ENCODE peak calls at places on chromosomes 2 and 18, in ten cellular contexts. C is activated T-cell treated with anti-CD3 and anti-CD28 coated beads, Interleukin-2, amount 50 U/mL, for 4 hours; G is pancreas; R is SK-N-SH treated with all-trans-retinoic acid at 6 μM for 48 hours; A is heart right ventricle; Z is naive thymus-derived CD8-positive, alpha-beta T cell; B is activated naive CD8-positive, alpha-beta T cell treated with anti-CD3 and anti-CD28 coated beads, Interleukin-2, amount 50 U/mL, for 24 hours; T is activated CD8-positive, alpha-beta memory T cell treated with anti-CD3 and anti-CD28 coated beads, Interleukin-2, amount 10 ng/mL, durations not matched to agents 7 days and 5 days; P is stimulated activated naive B cell treated with anti-CD40 and anti-IgM and Interleukin-4, amounts not matched to agents 10 μg/mL and 1 μg/mL and 100 μg/mL, for 72 hours; M is IMR-90. V is an unnamed sample.

GRCh38 chr18:46215902-46216723 is 111.9 kb downstream of the HAUS1 start:
- ATAC-seq in C (no peak), G (no peak), R (no peak), A (peak; percentile 66), Z (no peak), B (no peak), T (no peak), P (no peak), M (no peak), V (peak; percentile 73)

GRCh38 chr2:589551-589950 is 87.7 kb downstream of the TMEM18 start:
- ATAC-seq in C (no peak), G (peak; percentile 21), R (no peak), A (no peak), Z (no peak), B (no peak), T (no peak), P (no peak), M (no peak), V (no peak)

GRCh38 chr2:42297322-42297936 is 63.6 kb downstream of the COX7A2L start:
- ATAC-seq in C (no peak), G (no peak), R (no peak), A (no peak), Z (peak; percentile 93), B (no peak), T (peak; percentile 75), P (no peak), M (no peak), V (peak; percentile 50)

GRCh38 chr2:174593574-174594203 is 3.9 kb downstream of the WIPF1 start:
- ATAC-seq in C (peak; percentile 74), G (peak; percentile 61), R (peak; percentile 25), A (peak; percentile 74), Z (peak; percentile 85), B (peak; percentile 78), T (peak; percentile 74), P (peak; percentile 72), M (peak; percentile 42), V (peak; percentile 67)

GRCh38 chr2:174664084-174664759 is 66.6 kb upstream of the WIPF1 start:
- ATAC-seq in C (no peak), G (no peak), R (peak; percentile 30), A (no peak), Z (no peak), B (no peak), T (no peak), P (peak; percentile 84), M (no peak), V (peak; percentile 81)

GRCh38 chr2:67528320-67528719 is 131.2 kb downstream of the ETAA1 start:
- ATAC-seq in C (no peak), G (no peak), R (no peak), A (no peak), Z (no peak), B (no peak), T (no peak), P (no peak), M (no peak), V (no peak)

GRCh38 chr2:176110975-176111663 is 4.0 kb downstream of the HOXD11 start:
- ATAC-seq in C (no peak), G (peak; percentile 51), R (peak; percentile 79), A (no peak), Z (no peak), B (no peak), T (no peak), P (no peak), M (peak; percentile 50), V (no peak)

GRCh38 chr2:182415771-182416170 is 11.1 kb downstream of the PDE1A start:
- ATAC-seq in C (no peak), G (no peak), R (no peak), A (no peak), Z (no peak), B (no peak), T (no peak), P (no peak), M (no peak), V (no peak)

GRCh38 chr2:795245-796041 is 118.2 kb upstream of the TMEM18 start:
- ATAC-seq in C (no peak), G (no peak), R (no peak), A (peak; percentile 63), Z (no peak), B (no peak), T (no peak), P (no peak), M (no peak), V (no peak)

GRCh38 chr18:25164837-25165791 is 186.9 kb downstream of the ZNF521 start:
- ATAC-seq in C (peak; percentile 58), G (peak; percentile 58), R (peak; percentile 77), A (peak; percentile 80), Z (peak; percentile 53), B (peak; percentile 59), T (peak; percentile 51), P (peak; percentile 85), M (peak; percentile 83), V (no peak)

GRCh38 chr2:158034198-158034831 is 67.4 kb upstream of the UPP2 start:
- ATAC-seq in C (no peak), G (peak; percentile 93), R (peak; percentile 92), A (peak; percentile 75), Z (no peak), B (peak; percentile 52), T (no peak), P (peak; percentile 85), M (peak; percentile 83), V (peak; percentile 26)

GRCh38 chr2:128797092-128797491 is 478.4 kb upstream of the HS6ST1 start:
- ATAC-seq in C (no peak), G (no peak), R (no peak), A (no peak), Z (no peak), B (no peak), T (no peak), P (no peak), M (no peak), V (no peak)

GRCh38 chr2:59584958-59585357 is 968.5 kb downstream of the BCL11A start:
- ATAC-seq in C (no peak), G (no peak), R (no peak), A (no peak), Z (no peak), B (no peak), T (no peak), P (no peak), M (no peak), V (no peak)

GRCh38 chr2:43405829-43406228 is 179.4 kb upstream of the ZFP36L2 start:
- ATAC-seq in C (no peak), G (peak; percentile 18), R (peak; percentile 23), A (no peak), Z (no peak), B (no peak), T (no peak), P (no peak), M (no peak), V (no peak)

GRCh38 chr18:23935804-23936203 is 78.8 kb upstream of the TTC39C start:
- ATAC-seq in C (no peak), G (no peak), R (no peak), A (no peak), Z (peak; percentile 70), B (peak; percentile 42), T (peak; percentile 84), P (no peak), M (no peak), V (peak; percentile 38)

GRCh38 chr18:11066038-11066437 is 83.3 kb downstream of the PIEZO2 start:
- ATAC-seq in C (no peak), G (no peak), R (no peak), A (no peak), Z (no peak), B (no peak), T (no peak), P (no peak), M (no peak), V (no peak)

V was measured in activated T-helper 17 cell treated with anti-CD3 and anti-CD28 coated beads, Interleukin-2, amount 50 U/mL, for 72 hours.